ENCODE peak calls at places on chromosome 6, in ten cellular contexts. V is A549, B is stomach, O is tibial nerve, J is suprapubic skin, Y is transverse colon, M is esophagus muscularis mucosa, H is K562, A is sigmoid colon, Z is GM12878. K is an unnamed sample.

GRCh38 chr6:139135578-139136545 is 982 bp downstream of the HECA start:
- DNase-seq in Y (peak), V (peak), J (peak), A (peak), B (peak), O (no peak), M (no peak), H (peak), Z (no peak), K (peak)

GRCh38 chr6:144809120-144809519 is 524.0 kb downstream of the UTRN start:
- DNase-seq in V (no peak), M (no peak), Y (no peak), B (no peak), J (no peak), H (no peak), A (no peak), O (no peak), Z (no peak), K (no peak)

GRCh38 chr6:166365221-166365620 is 17.5 kb downstream of the MPC1 start:
- DNase-seq in H (no peak), J (no peak), A (no peak), M (no peak), Z (no peak), Y (no peak), B (no peak), V (no peak), O (no peak), K (no peak)

GRCh38 chr6:155328539-155329459 is 14.5 kb upstream of the TFB1M start:
- DNase-seq in Z (no peak), V (no peak), A (no peak), O (no peak), M (no peak), B (peak), H (no peak), Y (peak), J (no peak), K (no peak)

GRCh38 chr6:19231878-19232519 is 605.2 kb upstream of the ID4 start:
- DNase-seq in M (no peak), Y (no peak), H (no peak), O (no peak), B (no peak), A (no peak), J (no peak), Z (no peak), V (no peak), K (no peak)

GRCh38 chr6:65955034-65955433 is 248.0 kb upstream of the EYS start:
- DNase-seq in M (no peak), J (no peak), V (no peak), H (no peak), Z (no peak), A (no peak), Y (no peak), O (no peak), B (no peak), K (no peak)

GRCh38 chr6:106533079-106533478 is 96.2 kb downstream of the RTN4IP1 start:
- DNase-seq in Z (no peak), J (no peak), M (no peak), V (no peak), Y (no peak), O (no peak), A (no peak), B (no peak), H (no peak), K (no peak)

GRCh38 chr6:30754631-30755030 is 10.3 kb upstream of the IER3 start:
- DNase-seq in M (no peak), O (no peak), B (no peak), Y (no peak), H (no peak), V (no peak), J (no peak), A (no peak), Z (no peak), K (no peak)

GRCh38 chr6:9482030-9482731 is 932.7 kb downstream of the TFAP2A start:
- DNase-seq in B (no peak), M (no peak), Y (no peak), O (no peak), H (no peak), Z (no peak), V (peak), J (no peak), A (no peak), K (no peak)

GRCh38 chr6:89120371-89120770 is 2.5 kb upstream of the SRSF12 start:
- DNase-seq in H (no peak), A (no peak), Y (no peak), J (no peak), B (no peak), Z (no peak), V (no peak), M (no peak), O (no peak), K (no peak)

GRCh38 chr6:36679043-36679821 is 718 bp downstream of the CDKN1A start:
- DNase-seq in B (peak), Y (peak), V (no peak), Z (no peak), A (peak), J (peak), H (peak), O (peak), M (peak), K (peak)

GRCh38 chr6:159693128-159693893 is at the start of gene SOD2:
- DNase-seq in J (peak), Z (no peak), H (peak), A (peak), B (peak), M (peak), Y (peak), V (peak), O (peak), K (peak)

GRCh38 chr6:132684267-132684666 is 25.3 kb upstream of the TAAR1 start:
- DNase-seq in J (no peak), Y (no peak), Z (no peak), M (no peak), V (no peak), H (no peak), A (no peak), O (no peak), B (no peak), K (no peak)

GRCh38 chr6:148147431-148147830 is 195.2 kb upstream of the SASH1 start:
- DNase-seq in B (no peak), H (no peak), V (no peak), A (no peak), J (no peak), Z (no peak), O (no peak), M (no peak), Y (no peak), K (no peak)

GRCh38 chr6:9455794-9456193 is 959.1 kb downstream of the TFAP2A start:
- DNase-seq in V (no peak), H (no peak), Z (no peak), B (no peak), M (no peak), Y (no peak), J (no peak), O (no peak), A (no peak), K (no peak)

GRCh38 chr6:112207773-112208172 is 46.6 kb downstream of the LAMA4 start:
- DNase-seq in V (no peak), O (no peak), Z (no peak), B (no peak), H (no peak), Y (no peak), J (no peak), A (no peak), M (no peak), K (no peak)

GRCh38 chr6:37938909-37939308 is 119.4 kb downstream of the ZFAND3 start:
- DNase-seq in Y (no peak), A (no peak), V (no peak), H (no peak), B (no peak), M (no peak), J (no peak), Z (no peak), O (no peak), K (no peak)

GRCh38 chr6:46220351-46221220 is 49.8 kb upstream of the ENPP5 start:
- DNase-seq in A (no peak), H (no peak), Y (no peak), M (no peak), O (no peak), V (no peak), J (no peak), B (no peak), Z (peak), K (no peak)

GRCh38 chr6:108203189-108204119 is 37.6 kb downstream of the NR2E1 start:
- DNase-seq in H (no peak), V (no peak), M (no peak), B (no peak), Z (peak), Y (no peak), O (no peak), J (no peak), A (no peak), K (no peak)

GRCh38 chr6:154154389-154154967 is 115.4 kb downstream of the OPRM1 start:
- DNase-seq in H (peak), Z (no peak), A (peak), O (peak), M (peak), V (no peak), J (peak), Y (peak), B (peak), K (peak)

GRCh38 chr6:152636675-152637421 is at the start of gene SYNE1:
- DNase-seq in V (peak), M (no peak), A (peak), Y (no peak), H (no peak), O (no peak), B (peak), Z (no peak), J (peak), K (peak)

GRCh38 chr6:56953597-56954388 is 1.1 kb upstream of the BEND6 start:
- DNase-seq in Z (peak), B (no peak), Y (peak), A (no peak), J (peak), V (no peak), H (no peak), M (no peak), O (no peak), K (peak)

GRCh38 chr6:26305097-26305841 is 59.7 kb upstream of the BTN3A2 start:
- DNase-seq in M (no peak), J (no peak), Y (peak), B (peak), V (no peak), H (peak), Z (no peak), A (peak), O (no peak), K (peak)

GRCh38 chr6:16660157-16660497 is 101.1 kb downstream of the ATXN1 start:
- DNase-seq in H (no peak), B (no peak), J (no peak), V (no peak), O (no peak), A (no peak), M (no peak), Y (no peak), Z (no peak), K (no peak)

GRCh38 chr6:87654117-87654516 is 47.9 kb downstream of the AKIRIN2 start:
- DNase-seq in H (no peak), Z (no peak), V (no peak), A (no peak), O (no peak), B (no peak), Y (no peak), J (no peak), M (no peak), K (no peak)

GRCh38 chr6:87654880-87655454 is 47.1 kb downstream of the AKIRIN2 start:
- DNase-seq in J (no peak), H (no peak), B (no peak), Y (no peak), V (no peak), A (no peak), M (no peak), O (no peak), Z (no peak), K (no peak)

GRCh38 chr6:87660226-87660886 is 41.7 kb downstream of the AKIRIN2 start:
- DNase-seq in J (no peak), H (no peak), A (no peak), M (no peak), O (no peak), V (no peak), B (no peak), Z (no peak), Y (no peak), K (no peak)

GRCh38 chr6:87658516-87658915 is 43.5 kb downstream of the AKIRIN2 start:
- DNase-seq in M (no peak), B (no peak), H (no peak), Z (no peak), O (no peak), A (no peak), V (no peak), Y (no peak), J (no peak), K (no peak)

DNA sequence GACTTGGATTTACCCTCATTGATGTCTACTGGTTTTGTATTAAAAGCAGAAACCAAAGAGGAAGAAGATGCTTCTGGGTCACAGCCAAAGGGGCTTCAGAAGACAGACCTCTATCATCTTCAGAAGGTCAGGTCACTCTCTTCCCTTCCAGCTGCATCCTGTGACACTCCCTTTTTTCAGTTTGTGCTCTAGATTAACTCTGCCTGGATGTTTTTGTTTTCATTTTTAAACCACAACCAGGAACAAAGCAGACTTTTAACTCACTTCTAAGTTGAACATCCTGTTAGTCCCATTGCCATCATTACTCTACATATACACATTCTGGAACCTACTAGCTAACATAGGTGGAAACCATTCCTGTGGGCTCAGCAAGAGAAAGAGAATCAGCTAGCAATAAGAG is 45.2 kb downstream of the AKIRIN2 start:
- DNase-seq in Z (no peak), O (no peak), Y (peak), M (no peak), A (no peak), V (no peak), H (no peak), B (no peak), J (no peak), K (no peak)
- TF ChIP-seq EP300 in Z (no peak), O (no peak), Y (no peak), M (no peak), A (no peak), V (no peak), H (no peak), B (no peak), J (no peak), K (no peak)

GRCh38 chr6:157592980-157593379 is 212.0 kb downstream of the ZDHHC14 start:
- DNase-seq in V (no peak), J (no peak), A (no peak), Y (no peak), Z (no peak), M (no peak), B (no peak), H (no peak), O (no peak), K (no peak)

GRCh38 chr6:157592566-157592965 is 211.6 kb downstream of the ZDHHC14 start:
- DNase-seq in H (peak), J (no peak), Y (no peak), B (no peak), V (no peak), O (no peak), A (no peak), M (peak), Z (no peak), K (no peak)

GRCh38 chr6:157595768-157596167 is 214.8 kb downstream of the ZDHHC14 start:
- DNase-seq in V (no peak), M (no peak), O (no peak), Y (no peak), B (no peak), J (no peak), H (no peak), A (no peak), Z (no peak), K (no peak)

GRCh38 chr6:157593596-157593995 is 212.6 kb downstream of the ZDHHC14 start:
- DNase-seq in H (no peak), B (no peak), M (peak), O (no peak), Y (no peak), J (no peak), Z (no peak), V (no peak), A (no peak), K (no peak)

DNA sequence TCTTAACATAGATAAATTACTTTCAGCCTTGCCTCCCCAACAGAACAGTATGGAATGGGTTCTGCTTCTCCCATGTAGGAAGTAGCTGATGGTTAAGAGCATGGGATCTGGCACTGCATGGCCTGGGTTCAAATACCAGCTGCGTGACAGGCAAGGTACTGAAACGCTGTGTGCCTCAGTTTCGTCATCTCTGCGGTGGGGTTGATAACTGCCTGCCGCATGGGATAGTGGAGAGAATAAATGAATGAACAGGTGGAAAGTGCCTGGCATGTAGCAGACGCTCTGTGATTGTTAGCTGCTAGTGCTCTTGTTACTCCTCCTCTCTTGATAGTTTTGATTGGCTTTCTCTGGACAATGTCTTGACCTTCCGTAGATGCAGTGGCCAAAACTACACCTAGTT is 213.3 kb downstream of the ZDHHC14 start:
- DNase-seq in Z (no peak), J (no peak), B (no peak), H (no peak), Y (no peak), O (no peak), M (no peak), A (no peak), V (no peak), K (no peak)
- TF ChIP-seq EP300 in Z (no peak), J (no peak), B (no peak), H (no peak), Y (no peak), O (no peak), M (no peak), A (no peak), V (no peak), K (no peak)

DNA sequence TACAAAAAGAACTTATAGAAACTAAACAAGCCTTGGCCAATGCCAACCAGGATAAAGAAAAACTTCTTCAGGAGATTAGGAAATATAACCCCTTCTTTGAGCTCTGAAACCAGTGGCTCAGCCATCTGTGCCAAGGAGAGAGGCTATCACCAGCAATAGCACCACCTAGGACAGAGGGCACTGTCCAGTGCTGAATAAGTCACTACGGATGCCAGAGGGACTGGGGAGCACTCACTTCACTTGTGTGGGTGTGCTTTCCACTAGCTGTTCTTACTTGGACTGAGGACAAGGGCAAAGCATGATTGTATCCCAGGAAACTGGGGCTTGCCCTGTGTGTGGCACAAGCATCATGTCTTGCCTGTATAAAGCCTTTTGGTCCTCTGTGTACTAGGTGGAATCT is 15.5 kb downstream of the TAF11 start:
- DNase-seq in J (no peak), Y (no peak), A (no peak), O (no peak), M (no peak), Z (no peak), H (peak), B (no peak), V (no peak), K (no peak)
- TF ChIP-seq EP300 in J (no peak), Y (no peak), A (no peak), O (no peak), M (no peak), Z (no peak), H (no peak), B (no peak), V (no peak), K (no peak)

DNA sequence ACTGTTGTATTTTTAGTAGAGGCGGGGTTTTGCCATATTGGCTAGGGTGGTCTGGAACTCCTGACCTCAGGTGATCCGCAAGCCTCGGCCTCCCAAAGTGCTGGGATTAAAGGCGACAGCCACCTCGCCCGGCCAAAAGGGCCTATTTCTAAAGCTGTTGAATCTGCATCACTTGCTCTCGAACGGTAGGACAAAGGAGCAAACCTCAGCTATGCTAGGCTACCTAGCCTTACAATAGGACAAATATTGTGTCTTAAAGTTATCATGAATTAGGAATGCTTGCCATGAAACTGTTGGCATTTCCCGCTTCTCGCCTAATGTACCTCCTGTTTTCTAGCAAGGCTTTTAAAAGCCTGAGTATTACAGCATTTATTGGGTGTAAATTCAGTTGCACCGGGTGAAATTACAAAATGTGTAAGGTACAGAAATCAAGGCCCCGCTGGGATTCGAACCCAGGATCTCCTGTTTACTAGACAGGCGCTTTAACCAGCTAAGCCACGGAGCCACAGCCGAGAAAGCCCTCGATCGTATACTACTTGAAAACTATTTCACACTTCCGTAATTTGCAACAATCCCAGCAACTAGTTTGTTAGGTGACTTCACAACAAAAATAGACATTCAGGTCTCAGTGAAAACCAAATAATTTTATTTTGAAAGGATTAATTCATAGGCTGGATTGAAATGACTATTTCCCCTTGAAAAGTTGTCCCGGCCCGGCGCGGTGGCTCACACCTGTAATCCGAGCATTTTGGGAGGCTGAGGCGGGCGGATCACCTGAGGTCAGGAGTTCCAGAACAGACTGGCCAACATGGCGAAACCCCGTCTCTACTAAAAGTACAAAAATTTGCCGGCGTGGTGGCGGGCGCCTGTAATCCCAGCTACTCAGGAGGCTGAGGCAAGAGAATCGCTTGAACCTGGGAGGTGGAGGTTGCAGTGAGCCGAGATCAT is 211.6 kb upstream of the ZNF184 start:
- DNase-seq in A (no peak), Y (peak), V (peak), B (no peak), O (no peak), M (no peak), H (peak), J (no peak), Z (peak), K (peak)
- TF ChIP-seq EP300 in A (no peak), Y (no peak), V (no peak), B (no peak), O (no peak), M (no peak), H (peak), J (no peak), Z (peak), K (no peak)

GRCh38 chr6:2858678-2859324 is 17.1 kb upstream of the SERPINB1 start:
- DNase-seq in Z (no peak), Y (no peak), A (no peak), B (no peak), H (no peak), O (no peak), J (no peak), V (no peak), M (peak), K (no peak)
- TF ChIP-seq EP300 in Z (no peak), Y (no peak), A (no peak), B (no peak), H (no peak), O (no peak), J (no peak), V (no peak), M (no peak), K (no peak)

GRCh38 chr6:43939281-43940070 is 169.5 kb downstream of the VEGFA start:
- DNase-seq in B (peak), M (no peak), V (no peak), Y (no peak), Z (no peak), H (no peak), O (no peak), A (peak), J (peak), K (no peak)
- TF ChIP-seq EP300 in B (no peak), M (no peak), V (no peak), Y (no peak), Z (no peak), H (no peak), O (no peak), A (no peak), J (no peak), K (no peak)

GRCh38 chr6:81969814-81970213 is 217.3 kb upstream of the TENT5A start:
- DNase-seq in B (no peak), J (no peak), H (no peak), Y (no peak), V (no peak), M (no peak), O (no peak), A (no peak), Z (no peak), K (no peak)

GRCh38 chr6:81966968-81967367 is 214.5 kb upstream of the TENT5A start:
- DNase-seq in J (no peak), A (no peak), M (no peak), O (no peak), H (no peak), Z (no peak), B (no peak), Y (no peak), V (no peak), K (no peak)

GRCh38 chr6:81969011-81969410 is 216.5 kb upstream of the TENT5A start:
- DNase-seq in A (no peak), Z (no peak), B (no peak), H (no peak), M (no peak), Y (no peak), V (no peak), J (no peak), O (no peak), K (no peak)
- TF ChIP-seq EP300 in A (no peak), Z (no peak), B (no peak), H (no peak), M (no peak), Y (no peak), V (no peak), J (no peak), O (no peak), K (no peak)

GRCh38 chr6:12111271-12111670 is 99.2 kb downstream of the HIVEP1 start:
- DNase-seq in O (no peak), H (no peak), A (no peak), V (no peak), Y (no peak), J (no peak), M (no peak), B (no peak), Z (no peak), K (no peak)
- TF ChIP-seq EP300 in O (no peak), H (no peak), A (no peak), V (no peak), Y (no peak), J (no peak), M (no peak), B (no peak), Z (no peak), K (no peak)

GRCh38 chr6:70241991-70242420 is 60.9 kb downstream of the COL9A1 start:
- DNase-seq in H (peak), Z (no peak), V (no peak), O (no peak), M (no peak), A (no peak), Y (peak), J (no peak), B (no peak), K (no peak)
- TF ChIP-seq EP300 in H (no peak), Z (no peak), V (no peak), O (no peak), M (no peak), A (no peak), Y (no peak), J (no peak), B (no peak), K (no peak)